ENCODE peak calls at places on chromosomes 16 and 17, in six cellular contexts. O is mesendoderm, X is psoas muscle, U is right cardiac atrium, J is cardiac muscle cell, B is IMR-90. P is an unnamed sample.

GRCh38 chr17:46264456-46265198 is 30.3 kb upstream of the LRRC37A start:
- DNase-seq in O (peak; percentile 91), X (no peak), U (no peak), J (peak; percentile 43), B (peak; percentile 92), P (no peak)

GRCh38 chr17:8503368-8503767 is 67.7 kb downstream of the NDEL1 start:
- DNase-seq in O (no peak), X (peak; percentile 74), U (peak; percentile 70), J (no peak), B (no peak), P (no peak)

GRCh38 chr16:24139282-24139681 is 116.9 kb upstream of the CACNG3 start:
- DNase-seq in O (peak; percentile 97), X (no peak), U (no peak), J (no peak), B (no peak), P (no peak)

GRCh38 chr17:55806745-55807466 is 56.1 kb downstream of the PCTP start:
- DNase-seq in O (no peak), X (no peak), U (no peak), J (no peak), B (no peak), P (no peak)

GRCh38 chr17:19508327-19508867 is 25.3 kb upstream of the SLC47A1 start:
- DNase-seq in O (peak; percentile 56), X (peak; percentile 70), U (peak; percentile 74), J (no peak), B (no peak), P (peak; percentile 32)

GRCh38 chr17:79186406-79186805 is 111.8 kb downstream of the ENGASE start:
- DNase-seq in O (no peak), X (no peak), U (no peak), J (no peak), B (no peak), P (no peak)

GRCh38 chr17:66960623-66961022 is 3.9 kb upstream of the CACNG4 start:
- DNase-seq in O (no peak), X (no peak), U (no peak), J (no peak), B (no peak), P (no peak)

GRCh38 chr17:34235389-34236028 is 19.6 kb upstream of the CCL2 start:
- DNase-seq in O (peak; percentile 80), X (peak; percentile 75), U (peak; percentile 90), J (peak; percentile 17), B (peak; percentile 65), P (no peak)

GRCh38 chr17:29918922-29919856 is 10.8 kb downstream of the SSH2 start:
- DNase-seq in O (peak; percentile 83), X (no peak), U (no peak), J (no peak), B (peak; percentile 58), P (no peak)

GRCh38 chr17:69592692-69593350 is 178.3 kb downstream of the MAP2K6 start:
- DNase-seq in O (no peak), X (no peak), U (no peak), J (no peak), B (peak; percentile 93), P (no peak)

GRCh38 chr16:55021595-55022475 is 91.2 kb downstream of the IRX5 start:
- DNase-seq in O (peak; percentile 74), X (no peak), U (no peak), J (no peak), B (no peak), P (no peak)

GRCh38 chr17:75645501-75645888 is 12.3 kb downstream of the SMIM5 start:
- DNase-seq in O (peak; percentile 90), X (no peak), U (no peak), J (no peak), B (no peak), P (peak; percentile 83)

GRCh38 chr16:48531011-48531962 is 78.7 kb downstream of the N4BP1 start:
- DNase-seq in O (no peak), X (peak; percentile 72), U (peak; percentile 86), J (no peak), B (no peak), P (no peak)

GRCh38 chr17:69466905-69467630 is 52.6 kb downstream of the MAP2K6 start:
- DNase-seq in O (peak; percentile 99), X (no peak), U (no peak), J (no peak), B (peak; percentile 62), P (no peak)

GRCh38 chr17:42779942-42780815 is at the start of gene WNK4:
- DNase-seq in O (peak; percentile 61), X (no peak), U (peak; percentile 54), J (peak; percentile 46), B (no peak), P (no peak)
- H3K4me3 ChIP-seq in O (peak within 1 kb of the TSS; percentile 27), X (peak within 1 kb of the TSS; percentile 50), U (peak within 1 kb of the TSS; percentile 34), J (peak within 1 kb of the TSS; percentile 50), B (peak within 1 kb of the TSS; percentile 76), P (no peak within 1 kb of the TSS)

DNA sequence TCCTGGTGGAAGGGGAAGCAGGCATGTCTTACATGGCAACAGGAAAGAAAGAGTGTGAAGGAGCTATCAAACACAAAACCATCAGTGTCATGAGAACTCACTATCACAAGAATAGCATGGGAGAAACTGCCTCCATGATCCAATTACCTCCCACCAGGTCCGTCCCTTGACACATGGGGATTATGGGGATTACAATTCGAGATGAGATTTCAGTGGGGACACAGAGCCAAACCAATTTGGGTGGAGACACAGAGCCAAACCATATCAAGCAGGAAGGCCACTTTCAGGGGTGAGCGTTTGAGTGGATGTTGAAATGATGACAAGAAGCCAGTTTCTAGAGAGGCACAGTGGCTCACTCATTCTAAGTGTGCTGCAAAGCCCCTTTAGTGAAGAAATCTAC is 143.8 kb downstream of the CPPED1 start:
- DNase-seq in O (peak; percentile 63), X (no peak), U (no peak), J (no peak), B (no peak), P (no peak)
- H3K4me1 ChIP-seq in O (no peaks in the 10 kb centered on the region), X (no peaks in the 10 kb centered on the region), U (no peaks in the 10 kb centered on the region), J (no peaks in the 10 kb centered on the region), B (no peaks in the 10 kb centered on the region), P (no peaks in the 10 kb centered on the region)

GRCh38 chr17:49369760-49370159 is 7.7 kb upstream of the ZNF652 start:
- DNase-seq in O (no peak), X (no peak), U (no peak), J (no peak), B (no peak), P (no peak)
- H3K27me3 ChIP-seq in O (no peaks in the 10 kb centered on the region), X (no peaks in the 10 kb centered on the region), U (no peaks in the 10 kb centered on the region), J (no peaks in the 10 kb centered on the region), B (no peaks in the 10 kb centered on the region), P (no peaks in the 10 kb centered on the region)

DNA sequence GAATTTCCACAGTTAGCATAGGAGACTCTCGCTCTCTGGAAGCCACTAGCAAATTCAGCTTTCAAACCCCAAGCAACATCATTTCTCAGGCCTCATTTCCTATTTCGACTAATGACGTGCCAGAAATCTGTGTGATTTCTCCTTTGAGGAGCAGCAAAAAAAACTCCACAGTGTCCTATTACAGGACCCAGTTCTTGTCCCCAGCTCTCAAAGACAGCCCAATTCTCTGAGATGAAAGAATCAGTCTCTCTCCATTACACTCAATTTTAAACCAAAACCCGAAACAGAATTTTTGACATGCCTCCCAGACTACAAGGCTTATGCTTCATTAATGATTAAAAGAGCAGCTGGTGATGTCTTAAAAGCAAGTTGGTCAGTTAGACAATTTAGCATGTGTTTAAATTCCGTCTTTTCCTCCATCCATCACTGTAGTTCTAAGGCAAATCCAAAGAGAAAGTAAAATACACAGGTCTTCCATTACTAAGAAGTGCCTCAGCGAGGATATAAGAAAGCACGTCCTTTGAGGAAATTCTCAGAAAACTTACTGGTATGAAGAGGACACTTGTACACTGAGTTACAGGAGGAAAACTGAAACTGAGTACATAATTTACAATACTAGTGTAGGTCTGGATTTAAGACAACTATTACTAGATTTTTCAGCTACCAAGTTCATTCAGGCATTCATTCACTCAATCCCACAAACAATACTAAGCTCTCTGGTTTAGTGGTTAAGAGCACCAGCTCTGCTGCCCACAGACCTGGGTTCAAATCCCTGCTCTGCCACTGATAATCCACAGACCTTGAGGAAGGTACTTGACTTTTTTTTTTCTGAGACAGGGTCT is 12.5 kb downstream of the TOM1L2 start:
- DNase-seq in O (no peak), X (no peak), U (no peak), J (no peak), B (peak; percentile 69), P (no peak)
- H3K4me3 ChIP-seq in O (no peak overlapping the region), X (peak overlapping the region; percentile 35), U (peak overlapping the region; percentile 35), J (no peak overlapping the region), B (peak overlapping the region; percentile 52), P (no peak overlapping the region)

GRCh38 chr17:1386265-1386664 is 13.8 kb downstream of the YWHAE start:
- DNase-seq in O (no peak), X (no peak), U (no peak), J (no peak), B (no peak), P (no peak)
- H3K4me1 ChIP-seq in O (peaks cover 4% of the 10 kb centered on the region), X (peaks cover 75% of the 10 kb centered on the region), U (peaks cover 17% of the 10 kb centered on the region), J (peaks cover 32% of the 10 kb centered on the region), B (peaks cover 8% of the 10 kb centered on the region), P (peaks cover 38% of the 10 kb centered on the region)

DNA sequence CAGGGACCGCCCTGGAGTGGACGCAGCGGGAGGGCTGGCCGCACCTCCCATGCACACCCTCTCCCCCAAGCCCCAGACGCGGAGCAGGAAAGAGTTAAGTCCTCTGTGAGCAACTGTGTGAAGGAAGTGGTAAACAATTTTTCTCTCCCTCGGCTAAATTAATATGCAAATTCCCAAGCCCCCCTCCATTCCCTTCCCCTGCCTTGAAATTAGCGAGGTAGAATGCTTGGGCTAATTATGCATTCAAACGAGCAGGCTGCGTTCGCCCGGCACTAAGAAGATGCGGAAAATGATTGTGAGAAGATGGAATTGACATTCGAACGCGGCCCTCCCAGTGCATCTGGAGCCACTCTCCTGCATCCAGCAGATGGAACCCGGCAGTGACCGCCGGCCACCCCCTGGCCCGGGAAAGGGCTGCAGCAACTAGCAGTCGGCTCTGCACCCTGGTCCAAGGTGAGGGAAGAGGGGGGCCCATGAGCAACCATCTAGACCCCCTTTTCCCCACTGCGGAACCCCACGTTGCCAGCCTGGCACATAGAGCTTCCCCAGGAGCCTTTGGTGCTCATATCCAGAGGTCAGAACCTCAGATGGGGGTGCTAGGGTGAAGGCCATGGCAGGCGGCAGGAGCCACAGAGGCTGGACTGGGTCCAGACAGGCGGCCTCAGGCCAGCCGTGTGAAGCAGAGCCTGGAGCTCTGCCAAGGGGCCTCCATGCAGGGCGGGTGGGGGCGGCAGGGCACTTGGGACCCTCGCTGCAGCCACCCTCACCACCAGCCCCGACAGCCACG is 49.1 kb upstream of the ACSF3 start:
- DNase-seq in O (no peak), X (peak; percentile 39), U (peak; percentile 34), J (no peak), B (no peak), P (no peak)
- H3K27me3 ChIP-seq in O (no peaks in the 10 kb centered on the region), X (no peaks in the 10 kb centered on the region), U (no peaks in the 10 kb centered on the region), J (no peaks in the 10 kb centered on the region), B (peaks cover 34% of the 10 kb centered on the region), P (peaks cover 17% of the 10 kb centered on the region)

GRCh38 chr16:2007081-2007836 is 2.4 kb downstream of the ZNF598 start:
- DNase-seq in O (no peak), X (peak; percentile 51), U (peak; percentile 53), J (no peak), B (no peak), P (no peak)
- H3K4me3 ChIP-seq in O (no peak overlapping the region), X (peak overlapping the region; percentile 98), U (no peak overlapping the region), J (no peak overlapping the region), B (no peak overlapping the region), P (no peak overlapping the region)

P was measured in lung.